ENCODE peak calls at places on chromosomes 4 and X, in nine cellular contexts. T is pancreas; S is HL-60; H is sigmoid colon; K is CD4-positive, alpha-beta T cell; R is keratinocyte; L is tibial artery; F is IMR-90; D is CD4-positive, alpha-beta memory T cell. N is an unnamed sample.

GRCh38 chrX:41923925-41924693 is 755 bp upstream of the CASK start:
- DNase-seq in T (peak), S (no peak), H (no peak), K (peak), R (peak), L (peak), F (peak), D (peak), N (peak)

GRCh38 chr4:128277856-128278255 is 9.8 kb downstream of the PGRMC2 start:
- DNase-seq in T (no peak), S (no peak), H (no peak), K (no peak), R (no peak), L (no peak), F (no peak), D (no peak), N (no peak)

GRCh38 chrX:57643698-57644097 is 36.4 kb downstream of the NLRP2B start:
- DNase-seq in T (no peak), S (no peak), H (no peak), K (no peak), R (no peak), L (no peak), F (no peak), D (no peak), N (peak)

GRCh38 chr4:26878729-26879415 is 18.2 kb downstream of the STIM2 start:
- DNase-seq in T (no peak), S (no peak), H (no peak), K (no peak), R (no peak), L (no peak), F (peak), D (peak), N (no peak)

GRCh38 chr4:76951333-76952033 is 1.9 kb downstream of the SEPTIN11 start:
- DNase-seq in T (no peak), S (no peak), H (no peak), K (no peak), R (no peak), L (no peak), F (no peak), D (no peak), N (no peak)

GRCh38 chr4:20532096-20532495 is 168.2 kb upstream of the PACRGL start:
- DNase-seq in T (no peak), S (no peak), H (no peak), K (no peak), R (no peak), L (no peak), F (no peak), D (no peak), N (no peak)

GRCh38 chr4:55635282-55635681 is 816 bp downstream of the NMU start:
- DNase-seq in T (no peak), S (no peak), H (no peak), K (no peak), R (no peak), L (no peak), F (no peak), D (no peak), N (no peak)

GRCh38 chr4:6909113-6909969 is at the start of gene TBC1D14:
- DNase-seq in T (peak), S (peak), H (peak), K (peak), R (peak), L (peak), F (peak), D (peak), N (no peak)

GRCh38 chr4:106868381-106869035 is 167.6 kb downstream of the DKK2 start:
- DNase-seq in T (no peak), S (no peak), H (no peak), K (no peak), R (no peak), L (no peak), F (no peak), D (no peak), N (no peak)

GRCh38 chr4:106058919-106059318 is 163.6 kb downstream of the NPNT start:
- DNase-seq in T (no peak), S (no peak), H (no peak), K (no peak), R (no peak), L (no peak), F (peak), D (no peak), N (no peak)

GRCh38 chr4:100098681-100099080 is 91.6 kb downstream of the DDIT4L start:
- DNase-seq in T (no peak), S (no peak), H (no peak), K (no peak), R (no peak), L (no peak), F (no peak), D (no peak), N (no peak)

GRCh38 chr4:139978692-139979091 is 175.3 kb downstream of the MAML3 start:
- DNase-seq in T (no peak), S (peak), H (no peak), K (no peak), R (no peak), L (no peak), F (no peak), D (no peak), N (no peak)

GRCh38 chr4:98482847-98483806 is 175.3 kb downstream of the TSPAN5 start:
- DNase-seq in T (no peak), S (no peak), H (no peak), K (no peak), R (peak), L (no peak), F (peak), D (no peak), N (peak)

GRCh38 chrX:11781734-11782370 is 23.8 kb downstream of the MSL3 start:
- DNase-seq in T (no peak), S (no peak), H (no peak), K (no peak), R (no peak), L (no peak), F (no peak), D (no peak), N (no peak)

GRCh38 chrX:10341309-10341708 is 184.5 kb downstream of the CLCN4 start:
- DNase-seq in T (no peak), S (no peak), H (no peak), K (no peak), R (no peak), L (no peak), F (no peak), D (no peak), N (no peak)

GRCh38 chrX:15418707-15419181 is 34.5 kb upstream of the VEGFD start:
- DNase-seq in T (no peak), S (no peak), H (no peak), K (no peak), R (no peak), L (no peak), F (no peak), D (no peak), N (no peak)

GRCh38 chrX:40189018-40189417 is 91.3 kb upstream of the BCOR start:
- DNase-seq in T (no peak), S (no peak), H (no peak), K (no peak), R (no peak), L (no peak), F (no peak), D (no peak), N (no peak)

GRCh38 chrX:140764401-140764919 is 54.9 kb downstream of the LINC00632 start:
- DNase-seq in T (peak), S (no peak), H (peak), K (no peak), R (no peak), L (peak), F (peak), D (no peak), N (no peak)

GRCh38 chr4:38857354-38858096 is 908 bp upstream of the TLR6 start:
- DNase-seq in T (no peak), S (peak), H (no peak), K (no peak), R (peak), L (peak), F (peak), D (no peak), N (peak)

GRCh38 chrX:154530286-154530685 is 14.3 kb upstream of the FAM3A start:
- DNase-seq in T (no peak), S (no peak), H (no peak), K (no peak), R (no peak), L (no peak), F (no peak), D (no peak), N (no peak)

GRCh38 chr4:127686656-127687055 is 43.5 kb upstream of the SLC25A31 start:
- DNase-seq in T (no peak), S (no peak), H (no peak), K (no peak), R (no peak), L (no peak), F (peak), D (no peak), N (no peak)

GRCh38 chrX:115147220-115147619 is 42.0 kb upstream of the RBMXL3 start:
- DNase-seq in T (no peak), S (no peak), H (no peak), K (no peak), R (no peak), L (no peak), F (peak), D (no peak), N (no peak)

GRCh38 chr4:73070072-73070385 is 513 bp upstream of the COX18 start:
- DNase-seq in T (no peak), S (no peak), H (no peak), K (no peak), R (no peak), L (no peak), F (no peak), D (no peak), N (no peak)

GRCh38 chr4:158787718-158788441 is 19.1 kb downstream of the FNIP2 start:
- DNase-seq in T (no peak), S (no peak), H (no peak), K (no peak), R (no peak), L (no peak), F (no peak), D (no peak), N (no peak)
- H3K27ac ChIP-seq in T (peak), S (no peak), H (no peak), K (no peak), R (no peak), L (peak), F (no peak), D (no peak), N (no peak)

GRCh38 chr4:57168986-57169385 is 58.8 kb upstream of the IGFBP7 start:
- DNase-seq in T (no peak), S (no peak), H (no peak), K (no peak), R (no peak), L (no peak), F (no peak), D (no peak), N (no peak)
- H3K27ac ChIP-seq in T (no peak), S (no peak), H (no peak), K (no peak), R (no peak), L (no peak), F (no peak), D (no peak), N (no peak)

GRCh38 chrX:45767021-45767491 is 566.4 kb upstream of the DIPK2B start:
- DNase-seq in T (no peak), S (peak), H (no peak), K (no peak), R (no peak), L (no peak), F (peak), D (peak), N (no peak)

GRCh38 chrX:45762699-45763647 is 562.3 kb upstream of the DIPK2B start:
- DNase-seq in T (no peak), S (no peak), H (no peak), K (no peak), R (no peak), L (no peak), F (no peak), D (no peak), N (no peak)

GRCh38 chrX:45768666-45769065 is 568.0 kb upstream of the DIPK2B start:
- DNase-seq in T (no peak), S (no peak), H (no peak), K (no peak), R (no peak), L (no peak), F (no peak), D (no peak), N (no peak)

GRCh38 chrX:45765281-45765680 is 564.6 kb upstream of the DIPK2B start:
- DNase-seq in T (no peak), S (no peak), H (no peak), K (no peak), R (no peak), L (no peak), F (no peak), D (no peak), N (no peak)

DNA sequence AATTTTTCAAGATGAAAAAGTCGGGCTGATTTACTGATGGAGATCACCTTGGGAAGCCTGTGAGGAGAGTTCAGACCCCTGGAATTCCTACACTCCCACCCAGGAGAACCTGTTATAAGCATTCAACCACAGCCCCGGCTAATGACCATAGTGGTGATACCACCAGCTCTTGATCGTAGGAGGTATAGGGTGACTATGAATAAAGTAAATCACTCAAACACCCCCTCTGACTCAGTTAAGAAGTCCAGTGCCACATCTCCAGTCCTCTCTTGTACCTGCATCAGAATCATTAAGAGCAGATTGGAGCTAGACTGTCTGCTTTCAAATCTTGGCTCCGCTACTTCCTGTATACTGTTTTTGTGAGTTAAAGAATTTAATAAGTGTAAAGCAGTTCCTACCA is 565.0 kb upstream of the DIPK2B start:
- DNase-seq in T (no peak), S (no peak), H (no peak), K (no peak), R (no peak), L (no peak), F (no peak), D (no peak), N (no peak)
- H3K27ac ChIP-seq in T (no peak), S (peak), H (no peak), K (no peak), R (peak), L (no peak), F (peak), D (peak), N (peak)

GRCh38 chr4:110019153-110019552 is 106.5 kb downstream of the EGF start:
- DNase-seq in T (no peak), S (no peak), H (no peak), K (no peak), R (no peak), L (no peak), F (no peak), D (no peak), N (no peak)
- H3K27ac ChIP-seq in T (no peak), S (no peak), H (no peak), K (no peak), R (no peak), L (no peak), F (no peak), D (no peak), N (no peak)

DNA sequence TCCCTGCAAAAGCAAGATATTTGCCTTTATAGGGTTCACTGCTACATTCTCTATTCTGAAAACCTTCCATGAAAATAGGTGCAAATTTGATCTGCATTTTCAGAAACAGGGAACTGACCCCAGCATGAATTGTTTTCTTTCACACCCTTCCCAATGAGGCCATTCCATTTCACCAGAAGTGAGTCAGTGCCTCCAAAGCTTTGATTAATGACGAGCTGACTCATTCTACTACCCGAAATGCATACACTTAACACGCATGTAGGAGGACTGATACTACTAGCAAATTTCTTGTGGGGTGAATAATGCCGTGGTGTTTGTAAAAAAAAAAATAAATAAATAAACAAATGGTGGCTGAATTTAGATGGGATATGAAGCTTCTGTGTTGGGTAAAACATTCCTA is 146.9 kb upstream of the FGF13 start:
- DNase-seq in T (no peak), S (no peak), H (no peak), K (no peak), R (no peak), L (no peak), F (peak), D (no peak), N (peak)
- H3K27ac ChIP-seq in T (no peak), S (no peak), H (no peak), K (no peak), R (no peak), L (no peak), F (no peak), D (no peak), N (no peak)

GRCh38 chr4:158721680-158722079 is 1.5 kb downstream of the PPID start:
- DNase-seq in T (no peak), S (no peak), H (no peak), K (no peak), R (no peak), L (no peak), F (no peak), D (no peak), N (no peak)
- H3K27ac ChIP-seq in T (no peak), S (no peak), H (no peak), K (no peak), R (no peak), L (no peak), F (no peak), D (peak), N (no peak)